ENCODE peak calls at places on chromosomes 2 and 18, in seven cellular contexts. One of them, this sample, is unnamed.

GRCh38 chr2:240871071-240871958 is 2.7 kb downstream of the AGXT start:
- DNase-seq in left lung: no peak
- DNase-seq in A673: no peak
- DNase-seq in Kasumi-1: no peak
- DNase-seq in body of pancreas: no peak
- DNase-seq in colonic mucosa: no peak
- DNase-seq in IMR-90: no peak
- DNase-seq in this sample: no peak

GRCh38 chr2:213253162-213253561 is 31.1 kb upstream of the SPAG16 start:
- DNase-seq in left lung: no peak
- DNase-seq in A673: no peak
- DNase-seq in Kasumi-1: no peak
- DNase-seq in body of pancreas: no peak
- DNase-seq in colonic mucosa: no peak
- DNase-seq in IMR-90: no peak
- DNase-seq in this sample: no peak

GRCh38 chr2:72144412-72144745 is 3.3 kb downstream of the CYP26B1 start:
- DNase-seq in left lung: peak; percentile 29
- DNase-seq in A673: no peak
- DNase-seq in Kasumi-1: no peak
- DNase-seq in body of pancreas: no peak
- DNase-seq in colonic mucosa: no peak
- DNase-seq in IMR-90: no peak
- DNase-seq in this sample: no peak

GRCh38 chr2:85705680-85706039 is 11.5 kb downstream of the GNLY start:
- DNase-seq in left lung: peak; percentile 83
- DNase-seq in A673: no peak
- DNase-seq in Kasumi-1: no peak
- DNase-seq in body of pancreas: peak; percentile 62
- DNase-seq in colonic mucosa: no peak
- DNase-seq in IMR-90: peak; percentile 99
- DNase-seq in this sample: peak; percentile 100

GRCh38 chr2:99708231-99708630 is 218.4 kb upstream of the REV1 start:
- DNase-seq in left lung: no peak
- DNase-seq in A673: no peak
- DNase-seq in Kasumi-1: no peak
- DNase-seq in body of pancreas: no peak
- DNase-seq in colonic mucosa: no peak
- DNase-seq in IMR-90: no peak
- DNase-seq in this sample: no peak

GRCh38 chr18:53610957-53611356 is 613.5 kb downstream of the MBD2 start:
- DNase-seq in left lung: no peak
- DNase-seq in A673: no peak
- DNase-seq in Kasumi-1: no peak
- DNase-seq in body of pancreas: no peak
- DNase-seq in colonic mucosa: no peak
- DNase-seq in IMR-90: no peak
- DNase-seq in this sample: no peak

GRCh38 chr2:111007757-111008688 is 112.7 kb upstream of the BCL2L11 start:
- DNase-seq in left lung: no peak
- DNase-seq in A673: no peak
- DNase-seq in Kasumi-1: peak; percentile 23
- DNase-seq in body of pancreas: no peak
- DNase-seq in colonic mucosa: no peak
- DNase-seq in IMR-90: no peak
- DNase-seq in this sample: no peak

GRCh38 chr2:45849491-45850283 is 198.2 kb downstream of the PRKCE start:
- DNase-seq in left lung: no peak
- DNase-seq in A673: peak; percentile 21
- DNase-seq in Kasumi-1: no peak
- DNase-seq in body of pancreas: no peak
- DNase-seq in colonic mucosa: no peak
- DNase-seq in IMR-90: peak; percentile 72
- DNase-seq in this sample: peak; percentile 62

GRCh38 chr2:158809816-158810215 is 14.7 kb downstream of the DAPL1 start:
- DNase-seq in left lung: no peak
- DNase-seq in A673: no peak
- DNase-seq in Kasumi-1: no peak
- DNase-seq in body of pancreas: no peak
- DNase-seq in colonic mucosa: no peak
- DNase-seq in IMR-90: no peak
- DNase-seq in this sample: no peak

GRCh38 chr2:102473020-102473419 is at the start of gene SLC9A4:
- DNase-seq in left lung: no peak
- DNase-seq in A673: peak; percentile 41
- DNase-seq in Kasumi-1: peak; percentile 24
- DNase-seq in body of pancreas: peak; percentile 57
- DNase-seq in colonic mucosa: peak; percentile 71
- DNase-seq in IMR-90: peak; percentile 36
- DNase-seq in this sample: peak; percentile 23

GRCh38 chr2:53913721-53914120 is 54.0 kb upstream of the GPR75 start:
- DNase-seq in left lung: no peak
- DNase-seq in A673: no peak
- DNase-seq in Kasumi-1: peak; percentile 67
- DNase-seq in body of pancreas: no peak
- DNase-seq in colonic mucosa: no peak
- DNase-seq in IMR-90: peak; percentile 61
- DNase-seq in this sample: peak; percentile 59

GRCh38 chr18:5462227-5462626 is 81.6 kb downstream of the EPB41L3 start:
- DNase-seq in left lung: no peak
- DNase-seq in A673: no peak
- DNase-seq in Kasumi-1: no peak
- DNase-seq in body of pancreas: no peak
- DNase-seq in colonic mucosa: no peak
- DNase-seq in IMR-90: no peak
- DNase-seq in this sample: no peak

GRCh38 chr2:141927536-141927935 is 203.3 kb downstream of the LRP1B start:
- DNase-seq in left lung: no peak
- DNase-seq in A673: no peak
- DNase-seq in Kasumi-1: no peak
- DNase-seq in body of pancreas: no peak
- DNase-seq in colonic mucosa: no peak
- DNase-seq in IMR-90: peak; percentile 16
- DNase-seq in this sample: peak; percentile 4

GRCh38 chr2:147511491-147511948 is 333.3 kb upstream of the ACVR2A start:
- DNase-seq in left lung: peak; percentile 42
- DNase-seq in A673: peak; percentile 18
- DNase-seq in Kasumi-1: no peak
- DNase-seq in body of pancreas: no peak
- DNase-seq in colonic mucosa: no peak
- DNase-seq in IMR-90: no peak
- DNase-seq in this sample: peak; percentile 38